ENCODE peak calls at places on chromosomes 1 and 21, in seven cellular contexts. W is lung, P is fibroblast of lung, X is fibroblast of pulmonary artery, N is fibroblast of the aortic adventitia, R is HCT116, J is HFF-Myc. B is an unnamed sample.

GRCh38 chr1:51214615-51215131 is 21.4 kb upstream of the RNF11 start:
- DNase-seq in W (no peak), P (peak), X (peak), N (peak), R (no peak), J (no peak), B (peak)

GRCh38 chr1:180515857-180516388 is 13.5 kb upstream of the ACBD6 start:
- DNase-seq in W (peak), P (peak), X (peak), N (peak), R (peak), J (peak), B (peak)

GRCh38 chr1:57422271-57423134 is 1.4 kb downstream of the DAB1 start:
- DNase-seq in W (no peak), P (peak), X (peak), N (peak), R (no peak), J (no peak), B (peak)

GRCh38 chr1:29452463-29453230 is 216.3 kb downstream of the PTPRU start:
- DNase-seq in W (no peak), P (no peak), X (no peak), N (no peak), R (no peak), J (no peak), B (no peak)

GRCh38 chr1:35571263-35571662 is 1.9 kb upstream of the TFAP2E start:
- DNase-seq in W (no peak), P (no peak), X (no peak), N (no peak), R (no peak), J (no peak), B (no peak)

GRCh38 chr1:162139398-162139685 is 69.9 kb downstream of the NOS1AP start:
- DNase-seq in W (no peak), P (no peak), X (no peak), N (no peak), R (no peak), J (no peak), B (no peak)

GRCh38 chr21:43924421-43925095 is 59.5 kb downstream of the AGPAT3 start:
- DNase-seq in W (no peak), P (no peak), X (no peak), N (no peak), R (no peak), J (no peak), B (no peak)

GRCh38 chr1:218164930-218165686 is 120.0 kb upstream of the RRP15 start:
- DNase-seq in W (no peak), P (peak), X (peak), N (no peak), R (no peak), J (no peak), B (peak)

GRCh38 chr21:42706765-42707164 is 53.3 kb downstream of the PDE9A start:
- DNase-seq in W (no peak), P (no peak), X (no peak), N (no peak), R (no peak), J (no peak), B (no peak)

GRCh38 chr21:31509108-31510017 is 150.1 kb upstream of the SOD1 start:
- DNase-seq in W (no peak), P (peak), X (peak), N (no peak), R (peak), J (no peak), B (no peak)

GRCh38 chr1:173925306-173926242 is 8.4 kb upstream of the SERPINC1 start:
- DNase-seq in W (no peak), P (no peak), X (no peak), N (no peak), R (no peak), J (no peak), B (no peak)

GRCh38 chr1:38577385-38577784 is 282.2 kb downstream of the RRAGC start:
- DNase-seq in W (no peak), P (no peak), X (no peak), N (no peak), R (no peak), J (no peak), B (no peak)

GRCh38 chr1:38577937-38578443 is 281.6 kb downstream of the RRAGC start:
- DNase-seq in W (no peak), P (peak), X (no peak), N (no peak), R (no peak), J (no peak), B (no peak)

GRCh38 chr1:38578444-38578951 is 281.1 kb downstream of the RRAGC start:
- DNase-seq in W (peak), P (peak), X (no peak), N (no peak), R (no peak), J (no peak), B (no peak)

GRCh38 chr1:38580591-38580990 is 279.0 kb downstream of the RRAGC start:
- DNase-seq in W (no peak), P (peak), X (no peak), N (no peak), R (no peak), J (no peak), B (no peak)

GRCh38 chr1:38579056-38579455 is 280.5 kb downstream of the RRAGC start:
- DNase-seq in W (no peak), P (no peak), X (no peak), N (no peak), R (no peak), J (no peak), B (no peak)
- TF ChIP-seq CTCF in W (no peak), P (no peak), X (no peak), N (no peak), R (no peak), J (no peak), B (no peak)

GRCh38 chr1:111216751-111217150 is 10.8 kb upstream of the CHI3L2 start:
- DNase-seq in W (no peak), P (no peak), X (no peak), N (no peak), R (no peak), J (no peak), B (no peak)

GRCh38 chr1:111213412-111213811 is 13.0 kb upstream of the DENND2D start:
- DNase-seq in W (no peak), P (no peak), X (no peak), N (no peak), R (no peak), J (no peak), B (no peak)

GRCh38 chr1:111212634-111213335 is 12.3 kb upstream of the DENND2D start:
- DNase-seq in W (no peak), P (no peak), X (no peak), N (no peak), R (no peak), J (no peak), B (no peak)

GRCh38 chr1:111214086-111214801 is 13.3 kb upstream of the CHI3L2 start:
- DNase-seq in W (no peak), P (peak), X (no peak), N (no peak), R (no peak), J (peak), B (no peak)

DNA sequence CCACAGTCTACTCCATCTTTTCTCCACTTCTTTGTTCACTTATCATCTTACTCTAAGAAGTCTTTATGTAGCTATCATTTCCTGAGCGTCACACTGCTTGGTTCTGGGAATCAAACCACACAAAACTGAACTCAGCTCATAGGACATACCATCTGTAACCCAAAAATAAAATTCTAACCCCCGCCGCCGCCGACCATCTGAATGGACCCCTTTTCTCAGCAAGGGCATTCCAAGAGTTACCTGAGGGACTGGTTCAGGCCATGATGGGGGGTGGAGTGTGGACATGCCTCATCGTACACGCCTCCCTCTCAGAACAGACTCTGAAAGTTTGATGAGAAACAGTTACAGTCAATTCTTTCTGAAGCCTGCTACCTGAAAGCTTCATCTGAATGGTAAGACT is 12.6 kb upstream of the CHI3L2 start:
- DNase-seq in W (no peak), P (no peak), X (no peak), N (no peak), R (no peak), J (no peak), B (no peak)
- H3K4me3 ChIP-seq in W (no peak), P (no peak), X (no peak), N (no peak), R (no peak), J (no peak), B (no peak)

DNA sequence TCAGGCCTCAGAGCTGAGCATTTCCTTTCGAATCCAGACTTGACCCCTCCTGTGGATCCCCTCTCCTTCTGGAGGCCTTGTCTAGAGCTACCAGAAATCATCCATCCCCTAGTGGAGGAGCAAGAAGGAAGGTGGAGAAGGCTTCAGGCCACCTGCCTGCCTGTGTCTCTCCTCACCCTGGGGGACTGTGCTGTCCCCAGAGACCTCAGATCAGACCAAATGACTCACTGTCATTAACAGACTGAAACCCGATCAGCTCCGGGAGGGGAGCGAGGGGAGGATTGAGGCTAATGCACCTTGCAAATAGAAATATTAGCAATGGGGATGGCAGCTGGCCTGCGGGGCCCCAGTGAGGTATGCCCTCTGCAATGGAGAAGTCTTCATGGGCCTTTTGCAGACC is 2.1 kb downstream of the MYBPH start:
- DNase-seq in W (no peak), P (no peak), X (no peak), N (no peak), R (no peak), J (no peak), B (no peak)
- TF ChIP-seq CTCF in W (no peak), P (no peak), X (no peak), N (no peak), R (no peak), J (no peak), B (no peak)

GRCh38 chr21:29219165-29219770 is 79.5 kb upstream of the BACH1 start:
- DNase-seq in W (no peak), P (no peak), X (no peak), N (peak), R (no peak), J (no peak), B (peak)
- H3K4me3 ChIP-seq in W (no peak), P (no peak), X (no peak), N (no peak), R (no peak), J (no peak), B (no peak)